ENCODE peak calls at places on chromosome 3, in seven cellular contexts. One of them, this sample, is unnamed.

GRCh38 chr3:9749333-9749662 is 454 bp upstream of the OGG1 start:
- DNase-seq in T-helper 9 cell: no peak
- DNase-seq in NCI-H1092: peak
- DNase-seq in activated effector memory CD4-positive, alpha-beta T cell treated with anti-CD3 and anti-CD28 coated beads, Interleukin-2, amount 50 U/mL, for 16 hours: no peak
- DNase-seq in bronchial epithelial cell: no peak
- DNase-seq in upper lobe of right lung: no peak
- DNase-seq in fibroblast of pulmonary artery: no peak
- DNase-seq in this sample: no peak

GRCh38 chr3:39150803-39151631 is 2.4 kb downstream of the CSRNP1 start:
- DNase-seq in fibroblast of pulmonary artery: peak
- DNase-seq in T-helper 9 cell: peak
- DNase-seq in NCI-H1092: no peak
- DNase-seq in bronchial epithelial cell: peak
- DNase-seq in activated effector memory CD4-positive, alpha-beta T cell treated with anti-CD3 and anti-CD28 coated beads, Interleukin-2, amount 50 U/mL, for 16 hours: peak
- DNase-seq in upper lobe of right lung: peak
- DNase-seq in this sample: no peak

GRCh38 chr3:185701891-185702563 is 115.9 kb downstream of the SENP2 start:
- DNase-seq in fibroblast of pulmonary artery: no peak
- DNase-seq in NCI-H1092: no peak
- DNase-seq in upper lobe of right lung: no peak
- DNase-seq in T-helper 9 cell: no peak
- DNase-seq in bronchial epithelial cell: no peak
- DNase-seq in activated effector memory CD4-positive, alpha-beta T cell treated with anti-CD3 and anti-CD28 coated beads, Interleukin-2, amount 50 U/mL, for 16 hours: no peak
- DNase-seq in this sample: no peak

GRCh38 chr3:196214783-196215441 is 1.4 kb upstream of the SLC51A start:
- DNase-seq in upper lobe of right lung: peak
- DNase-seq in fibroblast of pulmonary artery: no peak
- DNase-seq in T-helper 9 cell: no peak
- DNase-seq in activated effector memory CD4-positive, alpha-beta T cell treated with anti-CD3 and anti-CD28 coated beads, Interleukin-2, amount 50 U/mL, for 16 hours: no peak
- DNase-seq in NCI-H1092: no peak
- DNase-seq in bronchial epithelial cell: no peak
- DNase-seq in this sample: no peak

GRCh38 chr3:72388644-72389043 is 459.6 kb downstream of the SHQ1 start:
- DNase-seq in upper lobe of right lung: no peak
- DNase-seq in fibroblast of pulmonary artery: no peak
- DNase-seq in T-helper 9 cell: no peak
- DNase-seq in bronchial epithelial cell: no peak
- DNase-seq in NCI-H1092: no peak
- DNase-seq in activated effector memory CD4-positive, alpha-beta T cell treated with anti-CD3 and anti-CD28 coated beads, Interleukin-2, amount 50 U/mL, for 16 hours: no peak
- DNase-seq in this sample: no peak

GRCh38 chr3:97981886-97982285 is 9.7 kb upstream of the RIOX2 start:
- DNase-seq in fibroblast of pulmonary artery: peak
- DNase-seq in NCI-H1092: no peak
- DNase-seq in bronchial epithelial cell: no peak
- DNase-seq in activated effector memory CD4-positive, alpha-beta T cell treated with anti-CD3 and anti-CD28 coated beads, Interleukin-2, amount 50 U/mL, for 16 hours: no peak
- DNase-seq in upper lobe of right lung: no peak
- DNase-seq in T-helper 9 cell: no peak
- DNase-seq in this sample: no peak

GRCh38 chr3:47418167-47419082 is 37.6 kb downstream of the PTPN23 start:
- DNase-seq in NCI-H1092: no peak
- DNase-seq in fibroblast of pulmonary artery: no peak
- DNase-seq in upper lobe of right lung: no peak
- DNase-seq in T-helper 9 cell: no peak
- DNase-seq in bronchial epithelial cell: no peak
- DNase-seq in activated effector memory CD4-positive, alpha-beta T cell treated with anti-CD3 and anti-CD28 coated beads, Interleukin-2, amount 50 U/mL, for 16 hours: no peak
- DNase-seq in this sample: no peak

GRCh38 chr3:183958775-183959174 is 58.9 kb downstream of the ABCC5 start:
- DNase-seq in activated effector memory CD4-positive, alpha-beta T cell treated with anti-CD3 and anti-CD28 coated beads, Interleukin-2, amount 50 U/mL, for 16 hours: no peak
- DNase-seq in T-helper 9 cell: no peak
- DNase-seq in fibroblast of pulmonary artery: no peak
- DNase-seq in bronchial epithelial cell: peak
- DNase-seq in upper lobe of right lung: no peak
- DNase-seq in NCI-H1092: no peak
- DNase-seq in this sample: no peak

GRCh38 chr3:196559826-196560225 is 8.5 kb downstream of the WDR53 start:
- DNase-seq in bronchial epithelial cell: peak
- DNase-seq in NCI-H1092: no peak
- DNase-seq in T-helper 9 cell: no peak
- DNase-seq in activated effector memory CD4-positive, alpha-beta T cell treated with anti-CD3 and anti-CD28 coated beads, Interleukin-2, amount 50 U/mL, for 16 hours: no peak
- DNase-seq in upper lobe of right lung: no peak
- DNase-seq in fibroblast of pulmonary artery: peak
- DNase-seq in this sample: no peak

GRCh38 chr3:169812844-169813677 is at the start of the genes LRRC34 and LRRIQ4:
- DNase-seq in activated effector memory CD4-positive, alpha-beta T cell treated with anti-CD3 and anti-CD28 coated beads, Interleukin-2, amount 50 U/mL, for 16 hours: peak
- DNase-seq in T-helper 9 cell: peak
- DNase-seq in fibroblast of pulmonary artery: peak
- DNase-seq in upper lobe of right lung: peak
- DNase-seq in bronchial epithelial cell: peak
- DNase-seq in NCI-H1092: peak
- DNase-seq in this sample: peak

GRCh38 chr3:11544413-11545181 is 99.1 kb downstream of the VGLL4 start:
- DNase-seq in activated effector memory CD4-positive, alpha-beta T cell treated with anti-CD3 and anti-CD28 coated beads, Interleukin-2, amount 50 U/mL, for 16 hours: no peak
- DNase-seq in bronchial epithelial cell: no peak
- DNase-seq in fibroblast of pulmonary artery: peak
- DNase-seq in T-helper 9 cell: no peak
- DNase-seq in upper lobe of right lung: no peak
- DNase-seq in NCI-H1092: no peak
- DNase-seq in this sample: no peak

GRCh38 chr3:79140718-79141117 is 627.1 kb downstream of the ROBO1 start:
- DNase-seq in bronchial epithelial cell: peak
- DNase-seq in NCI-H1092: no peak
- DNase-seq in activated effector memory CD4-positive, alpha-beta T cell treated with anti-CD3 and anti-CD28 coated beads, Interleukin-2, amount 50 U/mL, for 16 hours: no peak
- DNase-seq in upper lobe of right lung: no peak
- DNase-seq in T-helper 9 cell: no peak
- DNase-seq in fibroblast of pulmonary artery: peak
- DNase-seq in this sample: peak

GRCh38 chr3:23481660-23482278 is 278.6 kb downstream of the UBE2E2 start:
- DNase-seq in upper lobe of right lung: no peak
- DNase-seq in activated effector memory CD4-positive, alpha-beta T cell treated with anti-CD3 and anti-CD28 coated beads, Interleukin-2, amount 50 U/mL, for 16 hours: no peak
- DNase-seq in fibroblast of pulmonary artery: no peak
- DNase-seq in T-helper 9 cell: no peak
- DNase-seq in bronchial epithelial cell: no peak
- DNase-seq in NCI-H1092: no peak
- DNase-seq in this sample: no peak

GRCh38 chr3:18223591-18224338 is 201.4 kb downstream of the SATB1 start:
- DNase-seq in activated effector memory CD4-positive, alpha-beta T cell treated with anti-CD3 and anti-CD28 coated beads, Interleukin-2, amount 50 U/mL, for 16 hours: no peak
- DNase-seq in bronchial epithelial cell: no peak
- DNase-seq in fibroblast of pulmonary artery: no peak
- DNase-seq in upper lobe of right lung: no peak
- DNase-seq in NCI-H1092: no peak
- DNase-seq in T-helper 9 cell: no peak
- DNase-seq in this sample: peak

GRCh38 chr3:51388286-51389029 is 2.6 kb upstream of the RBM15B start:
- DNase-seq in upper lobe of right lung: no peak
- DNase-seq in bronchial epithelial cell: peak
- DNase-seq in NCI-H1092: no peak
- DNase-seq in T-helper 9 cell: no peak
- DNase-seq in fibroblast of pulmonary artery: no peak
- DNase-seq in activated effector memory CD4-positive, alpha-beta T cell treated with anti-CD3 and anti-CD28 coated beads, Interleukin-2, amount 50 U/mL, for 16 hours: no peak
- DNase-seq in this sample: peak

GRCh38 chr3:98750520-98750919 is 12.6 kb upstream of the ST3GAL6 start:
- DNase-seq in upper lobe of right lung: no peak
- DNase-seq in NCI-H1092: no peak
- DNase-seq in activated effector memory CD4-positive, alpha-beta T cell treated with anti-CD3 and anti-CD28 coated beads, Interleukin-2, amount 50 U/mL, for 16 hours: no peak
- DNase-seq in fibroblast of pulmonary artery: no peak
- DNase-seq in T-helper 9 cell: no peak
- DNase-seq in bronchial epithelial cell: peak
- DNase-seq in this sample: no peak

GRCh38 chr3:88005066-88005465 is 53.7 kb downstream of the CGGBP1 start:
- DNase-seq in upper lobe of right lung: no peak
- DNase-seq in activated effector memory CD4-positive, alpha-beta T cell treated with anti-CD3 and anti-CD28 coated beads, Interleukin-2, amount 50 U/mL, for 16 hours: no peak
- DNase-seq in bronchial epithelial cell: peak
- DNase-seq in NCI-H1092: no peak
- DNase-seq in T-helper 9 cell: no peak
- DNase-seq in fibroblast of pulmonary artery: peak
- DNase-seq in this sample: peak

GRCh38 chr3:61925721-61926120 is 364.4 kb downstream of the PTPRG start:
- DNase-seq in bronchial epithelial cell: no peak
- DNase-seq in activated effector memory CD4-positive, alpha-beta T cell treated with anti-CD3 and anti-CD28 coated beads, Interleukin-2, amount 50 U/mL, for 16 hours: no peak
- DNase-seq in NCI-H1092: no peak
- DNase-seq in upper lobe of right lung: no peak
- DNase-seq in fibroblast of pulmonary artery: no peak
- DNase-seq in T-helper 9 cell: no peak
- DNase-seq in this sample: no peak

GRCh38 chr3:13657660-13658435 is 108.9 kb downstream of the FBLN2 start:
- DNase-seq in NCI-H1092: no peak
- DNase-seq in upper lobe of right lung: peak
- DNase-seq in T-helper 9 cell: peak
- DNase-seq in activated effector memory CD4-positive, alpha-beta T cell treated with anti-CD3 and anti-CD28 coated beads, Interleukin-2, amount 50 U/mL, for 16 hours: peak
- DNase-seq in fibroblast of pulmonary artery: peak
- DNase-seq in bronchial epithelial cell: peak
- DNase-seq in this sample: peak

GRCh38 chr3:130892759-130893239 is 1.1 kb upstream of the ATP2C1 start:
- DNase-seq in activated effector memory CD4-positive, alpha-beta T cell treated with anti-CD3 and anti-CD28 coated beads, Interleukin-2, amount 50 U/mL, for 16 hours: peak
- DNase-seq in fibroblast of pulmonary artery: peak
- DNase-seq in T-helper 9 cell: peak
- DNase-seq in upper lobe of right lung: no peak
- DNase-seq in NCI-H1092: peak
- DNase-seq in bronchial epithelial cell: peak
- DNase-seq in this sample: peak

GRCh38 chr3:67605377-67605776 is 49.0 kb downstream of the SUCLG2 start:
- DNase-seq in activated effector memory CD4-positive, alpha-beta T cell treated with anti-CD3 and anti-CD28 coated beads, Interleukin-2, amount 50 U/mL, for 16 hours: no peak
- DNase-seq in bronchial epithelial cell: peak
- DNase-seq in T-helper 9 cell: no peak
- DNase-seq in upper lobe of right lung: no peak
- DNase-seq in fibroblast of pulmonary artery: peak
- DNase-seq in NCI-H1092: no peak
- DNase-seq in this sample: no peak

GRCh38 chr3:57078366-57079220 is 18.1 kb downstream of the SPATA12 start:
- DNase-seq in T-helper 9 cell: no peak
- DNase-seq in upper lobe of right lung: peak
- DNase-seq in bronchial epithelial cell: peak
- DNase-seq in NCI-H1092: no peak
- DNase-seq in activated effector memory CD4-positive, alpha-beta T cell treated with anti-CD3 and anti-CD28 coated beads, Interleukin-2, amount 50 U/mL, for 16 hours: peak
- DNase-seq in fibroblast of pulmonary artery: peak
- DNase-seq in this sample: peak

GRCh38 chr3:120855665-120856437 is 52.2 kb upstream of the STXBP5L start:
- DNase-seq in bronchial epithelial cell: peak
- DNase-seq in T-helper 9 cell: no peak
- DNase-seq in NCI-H1092: no peak
- DNase-seq in upper lobe of right lung: no peak
- DNase-seq in activated effector memory CD4-positive, alpha-beta T cell treated with anti-CD3 and anti-CD28 coated beads, Interleukin-2, amount 50 U/mL, for 16 hours: no peak
- DNase-seq in fibroblast of pulmonary artery: peak
- DNase-seq in this sample: no peak

GRCh38 chr3:88307666-88308065 is 157.9 kb downstream of the C3orf38 start:
- DNase-seq in NCI-H1092: no peak
- DNase-seq in T-helper 9 cell: no peak
- DNase-seq in upper lobe of right lung: no peak
- DNase-seq in fibroblast of pulmonary artery: no peak
- DNase-seq in activated effector memory CD4-positive, alpha-beta T cell treated with anti-CD3 and anti-CD28 coated beads, Interleukin-2, amount 50 U/mL, for 16 hours: no peak
- DNase-seq in bronchial epithelial cell: no peak
- DNase-seq in this sample: no peak

GRCh38 chr3:178325330-178325729 is 210.9 kb upstream of the KCNMB2 start:
- DNase-seq in upper lobe of right lung: no peak
- DNase-seq in bronchial epithelial cell: peak
- DNase-seq in T-helper 9 cell: no peak
- DNase-seq in activated effector memory CD4-positive, alpha-beta T cell treated with anti-CD3 and anti-CD28 coated beads, Interleukin-2, amount 50 U/mL, for 16 hours: no peak
- DNase-seq in fibroblast of pulmonary artery: peak
- DNase-seq in NCI-H1092: no peak
- DNase-seq in this sample: peak

GRCh38 chr3:167851171-167851570 is 115.7 kb downstream of the SERPINI1 start:
- DNase-seq in NCI-H1092: no peak
- DNase-seq in fibroblast of pulmonary artery: no peak
- DNase-seq in upper lobe of right lung: no peak
- DNase-seq in bronchial epithelial cell: peak
- DNase-seq in activated effector memory CD4-positive, alpha-beta T cell treated with anti-CD3 and anti-CD28 coated beads, Interleukin-2, amount 50 U/mL, for 16 hours: no peak
- DNase-seq in T-helper 9 cell: no peak
- DNase-seq in this sample: no peak

GRCh38 chr3:9105421-9105820 is 142.1 kb upstream of the RAD18 start:
- DNase-seq in T-helper 9 cell: no peak
- DNase-seq in bronchial epithelial cell: no peak
- DNase-seq in activated effector memory CD4-positive, alpha-beta T cell treated with anti-CD3 and anti-CD28 coated beads, Interleukin-2, amount 50 U/mL, for 16 hours: no peak
- DNase-seq in NCI-H1092: no peak
- DNase-seq in upper lobe of right lung: no peak
- DNase-seq in fibroblast of pulmonary artery: no peak
- DNase-seq in this sample: no peak

GRCh38 chr3:150763841-150764483 is 993 bp upstream of the SIAH2 start:
- DNase-seq in NCI-H1092: peak
- DNase-seq in upper lobe of right lung: peak
- DNase-seq in T-helper 9 cell: peak
- DNase-seq in fibroblast of pulmonary artery: peak
- DNase-seq in activated effector memory CD4-positive, alpha-beta T cell treated with anti-CD3 and anti-CD28 coated beads, Interleukin-2, amount 50 U/mL, for 16 hours: peak
- DNase-seq in bronchial epithelial cell: peak
- DNase-seq in this sample: peak

GRCh38 chr3:41526995-41527573 is 327.8 kb downstream of the CTNNB1 start:
- DNase-seq in T-helper 9 cell: no peak
- DNase-seq in activated effector memory CD4-positive, alpha-beta T cell treated with anti-CD3 and anti-CD28 coated beads, Interleukin-2, amount 50 U/mL, for 16 hours: no peak
- DNase-seq in fibroblast of pulmonary artery: no peak
- DNase-seq in upper lobe of right lung: no peak
- DNase-seq in NCI-H1092: no peak
- DNase-seq in bronchial epithelial cell: no peak
- DNase-seq in this sample: no peak

GRCh38 chr3:108391917-108392585 is 95.7 kb downstream of the HHLA2 start:
- DNase-seq in fibroblast of pulmonary artery: peak
- DNase-seq in NCI-H1092: no peak
- DNase-seq in upper lobe of right lung: no peak
- DNase-seq in bronchial epithelial cell: peak
- DNase-seq in T-helper 9 cell: no peak
- DNase-seq in activated effector memory CD4-positive, alpha-beta T cell treated with anti-CD3 and anti-CD28 coated beads, Interleukin-2, amount 50 U/mL, for 16 hours: no peak
- DNase-seq in this sample: no peak

GRCh38 chr3:10702961-10703740 is 112.9 kb upstream of the SLC6A11 start:
- DNase-seq in upper lobe of right lung: no peak
- DNase-seq in activated effector memory CD4-positive, alpha-beta T cell treated with anti-CD3 and anti-CD28 coated beads, Interleukin-2, amount 50 U/mL, for 16 hours: no peak
- DNase-seq in bronchial epithelial cell: peak
- DNase-seq in T-helper 9 cell: no peak
- DNase-seq in NCI-H1092: no peak
- DNase-seq in fibroblast of pulmonary artery: no peak
- DNase-seq in this sample: no peak

GRCh38 chr3:45868213-45868612 is 18.1 kb upstream of the CCR9 start:
- DNase-seq in bronchial epithelial cell: peak
- DNase-seq in upper lobe of right lung: no peak
- DNase-seq in T-helper 9 cell: no peak
- DNase-seq in NCI-H1092: no peak
- DNase-seq in activated effector memory CD4-positive, alpha-beta T cell treated with anti-CD3 and anti-CD28 coated beads, Interleukin-2, amount 50 U/mL, for 16 hours: no peak
- DNase-seq in fibroblast of pulmonary artery: no peak
- DNase-seq in this sample: no peak

GRCh38 chr3:15102256-15102655 is 3.3 kb upstream of the RBSN start:
- DNase-seq in T-helper 9 cell: no peak
- DNase-seq in bronchial epithelial cell: no peak
- DNase-seq in fibroblast of pulmonary artery: no peak
- DNase-seq in NCI-H1092: no peak
- DNase-seq in upper lobe of right lung: peak
- DNase-seq in activated effector memory CD4-positive, alpha-beta T cell treated with anti-CD3 and anti-CD28 coated beads, Interleukin-2, amount 50 U/mL, for 16 hours: no peak
- DNase-seq in this sample: no peak

GRCh38 chr3:59607628-59608027 is 557.8 kb upstream of the CFAP20DC start:
- DNase-seq in fibroblast of pulmonary artery: peak
- DNase-seq in T-helper 9 cell: no peak
- DNase-seq in NCI-H1092: peak
- DNase-seq in upper lobe of right lung: no peak
- DNase-seq in bronchial epithelial cell: peak
- DNase-seq in activated effector memory CD4-positive, alpha-beta T cell treated with anti-CD3 and anti-CD28 coated beads, Interleukin-2, amount 50 U/mL, for 16 hours: no peak
- DNase-seq in this sample: no peak

GRCh38 chr3:144129536-144130214 is 158.1 kb downstream of the DIPK2A start:
- DNase-seq in bronchial epithelial cell: peak
- DNase-seq in upper lobe of right lung: no peak
- DNase-seq in activated effector memory CD4-positive, alpha-beta T cell treated with anti-CD3 and anti-CD28 coated beads, Interleukin-2, amount 50 U/mL, for 16 hours: no peak
- DNase-seq in T-helper 9 cell: no peak
- DNase-seq in fibroblast of pulmonary artery: no peak
- DNase-seq in NCI-H1092: no peak
- DNase-seq in this sample: no peak

GRCh38 chr3:72452745-72453144 is 395.5 kb downstream of the SHQ1 start:
- DNase-seq in NCI-H1092: no peak
- DNase-seq in T-helper 9 cell: no peak
- DNase-seq in fibroblast of pulmonary artery: no peak
- DNase-seq in upper lobe of right lung: no peak
- DNase-seq in bronchial epithelial cell: no peak
- DNase-seq in activated effector memory CD4-positive, alpha-beta T cell treated with anti-CD3 and anti-CD28 coated beads, Interleukin-2, amount 50 U/mL, for 16 hours: no peak
- DNase-seq in this sample: no peak

GRCh38 chr3:45551214-45552010 is 43.1 kb upstream of the LIMD1 start:
- DNase-seq in activated effector memory CD4-positive, alpha-beta T cell treated with anti-CD3 and anti-CD28 coated beads, Interleukin-2, amount 50 U/mL, for 16 hours: no peak
- DNase-seq in upper lobe of right lung: no peak
- DNase-seq in fibroblast of pulmonary artery: peak
- DNase-seq in T-helper 9 cell: no peak
- DNase-seq in NCI-H1092: no peak
- DNase-seq in bronchial epithelial cell: peak
- DNase-seq in this sample: no peak

GRCh38 chr3:182717216-182717615 is 76.1 kb upstream of the ATP11B start:
- DNase-seq in activated effector memory CD4-positive, alpha-beta T cell treated with anti-CD3 and anti-CD28 coated beads, Interleukin-2, amount 50 U/mL, for 16 hours: no peak
- DNase-seq in fibroblast of pulmonary artery: no peak
- DNase-seq in upper lobe of right lung: no peak
- DNase-seq in NCI-H1092: no peak
- DNase-seq in bronchial epithelial cell: no peak
- DNase-seq in T-helper 9 cell: no peak
- DNase-seq in this sample: no peak

This sample was measured in Kasumi-1.